ENCODE peak calls at places on chromosomes 2 and 18, in four cellular contexts. One of them, this sample, is unnamed.
A peak's percentile ranks its signal among the peaks of the same experiment; 100 is the strongest.

GRCh38 chr2:67394734-67395133 is 2.4 kb upstream of the ETAA1 start:
- DNase-seq in HCT116: no peak
- DNase-seq in breast epithelium: no peak
- DNase-seq in spleen: no peak
- DNase-seq in this sample: peak; percentile 67

GRCh38 chr18:46721331-46721730 is 35.5 kb downstream of the ST8SIA5 start:
- DNase-seq in HCT116: no peak
- DNase-seq in breast epithelium: no peak
- DNase-seq in spleen: no peak
- DNase-seq in this sample: no peak

GRCh38 chr2:124001681-124002080 is 23.4 kb upstream of the CNTNAP5 start:
- DNase-seq in HCT116: no peak
- DNase-seq in breast epithelium: no peak
- DNase-seq in spleen: no peak
- DNase-seq in this sample: no peak

GRCh38 chr18:5417342-5417741 is 121.8 kb upstream of the ZBTB14 start:
- DNase-seq in HCT116: no peak
- DNase-seq in breast epithelium: no peak
- DNase-seq in spleen: no peak
- DNase-seq in this sample: no peak

GRCh38 chr2:46983065-46983801 is 67.6 kb upstream of the MCFD2 start:
- DNase-seq in HCT116: no peak
- DNase-seq in breast epithelium: no peak
- DNase-seq in spleen: peak; percentile 89
- DNase-seq in this sample: peak; percentile 47

GRCh38 chr2:128475427-128476211 is 157.0 kb upstream of the HS6ST1 start:
- DNase-seq in HCT116: no peak
- DNase-seq in breast epithelium: no peak
- DNase-seq in spleen: no peak
- DNase-seq in this sample: no peak

GRCh38 chr18:59696311-59697235 is 650 bp downstream of the CCBE1 start:
- DNase-seq in HCT116: no peak
- DNase-seq in breast epithelium: no peak
- DNase-seq in spleen: no peak
- DNase-seq in this sample: no peak

GRCh38 chr18:78901923-78902794 is 77.5 kb upstream of the SALL3 start:
- DNase-seq in HCT116: no peak
- DNase-seq in breast epithelium: no peak
- DNase-seq in spleen: peak; percentile 43
- DNase-seq in this sample: no peak

GRCh38 chr2:98556634-98557033 is 51.7 kb downstream of the COA5 start:
- DNase-seq in HCT116: no peak
- DNase-seq in breast epithelium: no peak
- DNase-seq in spleen: peak; percentile 27
- DNase-seq in this sample: no peak

GRCh38 chr2:31406593-31407385 is 7.8 kb downstream of the XDH start:
- DNase-seq in HCT116: no peak
- DNase-seq in breast epithelium: no peak
- DNase-seq in spleen: no peak
- DNase-seq in this sample: no peak

GRCh38 chr2:105746177-105747080 is 1.7 kb downstream of the NCK2 start:
- DNase-seq in HCT116: no peak
- DNase-seq in breast epithelium: peak; percentile 77
- DNase-seq in spleen: peak; percentile 96
- DNase-seq in this sample: no peak

GRCh38 chr2:217657252-217657651 is 345.5 kb downstream of the TNS1 start:
- DNase-seq in HCT116: no peak
- DNase-seq in breast epithelium: no peak
- DNase-seq in spleen: no peak
- DNase-seq in this sample: no peak

GRCh38 chr18:57915848-57916596 is 112.9 kb upstream of the ATP8B1 start:
- DNase-seq in HCT116: no peak
- DNase-seq in breast epithelium: peak; percentile 32
- DNase-seq in spleen: no peak
- DNase-seq in this sample: no peak

GRCh38 chr2:120528051-120528692 is 182.2 kb downstream of the INHBB start:
- DNase-seq in HCT116: no peak
- DNase-seq in breast epithelium: no peak
- DNase-seq in spleen: peak; percentile 66
- DNase-seq in this sample: no peak

GRCh38 chr2:27025281-27025800 is 7.4 kb upstream of the TMEM214 start:
- DNase-seq in HCT116: no peak
- DNase-seq in breast epithelium: no peak
- DNase-seq in spleen: no peak
- DNase-seq in this sample: no peak

GRCh38 chr2:15042824-15043223 is 410.3 kb downstream of the LRATD1 start:
- DNase-seq in HCT116: no peak
- DNase-seq in breast epithelium: no peak
- DNase-seq in spleen: no peak
- DNase-seq in this sample: no peak

GRCh38 chr18:75697493-75697892 is 270.0 kb upstream of the SMIM21 start:
- DNase-seq in HCT116: no peak
- DNase-seq in breast epithelium: no peak
- DNase-seq in spleen: no peak
- DNase-seq in this sample: no peak

GRCh38 chr2:172311921-172312345 is 115.5 kb upstream of the ITGA6 start:
- DNase-seq in HCT116: no peak
- DNase-seq in breast epithelium: peak; percentile 24
- DNase-seq in spleen: no peak
- DNase-seq in this sample: peak; percentile 97
- TF ChIP-seq POLR2AphosphoS5 in HCT116: no peak
- TF ChIP-seq POLR2AphosphoS5 in breast epithelium: peak; percentile 86
- TF ChIP-seq POLR2AphosphoS5 in spleen: no peak
- TF ChIP-seq POLR2AphosphoS5 in this sample: peak; percentile 71

GRCh38 chr2:162318280-162319222 is at the start of gene IFIH1:
- DNase-seq in HCT116: peak; percentile 66
- DNase-seq in breast epithelium: peak; percentile 81
- DNase-seq in spleen: peak; percentile 91
- DNase-seq in this sample: peak; percentile 88
- TF ChIP-seq POLR2AphosphoS5 in HCT116: peak; percentile 40
- TF ChIP-seq POLR2AphosphoS5 in breast epithelium: peak; percentile 78
- TF ChIP-seq POLR2AphosphoS5 in spleen: peak; percentile 80
- TF ChIP-seq POLR2AphosphoS5 in this sample: no peak

GRCh38 chr2:159615936-159616733 is at the start of gene BAZ2B:
- DNase-seq in HCT116: peak; percentile 12
- DNase-seq in breast epithelium: peak; percentile 35
- DNase-seq in spleen: no peak
- DNase-seq in this sample: peak; percentile 88
- TF ChIP-seq POLR2AphosphoS5 in HCT116: no peak
- TF ChIP-seq POLR2AphosphoS5 in breast epithelium: peak; percentile 13
- TF ChIP-seq POLR2AphosphoS5 in spleen: peak; percentile 45
- TF ChIP-seq POLR2AphosphoS5 in this sample: peak; percentile 51

GRCh38 chr2:80112790-80113189 is 191.8 kb downstream of the LRRTM1 start:
- DNase-seq in HCT116: no peak
- DNase-seq in breast epithelium: no peak
- DNase-seq in spleen: no peak
- DNase-seq in this sample: no peak

DNA sequence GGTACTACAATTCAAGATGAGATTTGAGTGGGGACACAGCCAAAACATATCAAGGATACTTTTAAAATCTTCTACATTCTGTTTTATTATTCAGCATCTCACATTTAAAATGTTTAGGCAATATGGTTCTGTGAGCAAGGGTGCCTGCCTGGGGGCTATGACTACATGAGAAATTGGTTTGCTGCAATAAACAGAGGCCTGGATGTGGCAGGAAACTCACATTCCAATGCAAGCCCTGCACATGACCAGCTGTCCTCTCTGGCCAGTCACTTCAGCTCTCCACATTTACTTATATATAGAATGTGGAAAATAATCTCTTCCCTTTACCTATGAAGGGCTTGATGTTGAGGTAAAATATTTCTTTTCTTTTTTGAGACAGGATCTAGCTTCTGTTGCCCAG is 193.4 kb downstream of the LRRTM1 start:
- DNase-seq in HCT116: no peak
- DNase-seq in breast epithelium: no peak
- DNase-seq in spleen: no peak
- DNase-seq in this sample: no peak
- TF ChIP-seq POLR2AphosphoS5 in HCT116: no peak
- TF ChIP-seq POLR2AphosphoS5 in breast epithelium: no peak
- TF ChIP-seq POLR2AphosphoS5 in spleen: no peak
- TF ChIP-seq POLR2AphosphoS5 in this sample: no peak

DNA sequence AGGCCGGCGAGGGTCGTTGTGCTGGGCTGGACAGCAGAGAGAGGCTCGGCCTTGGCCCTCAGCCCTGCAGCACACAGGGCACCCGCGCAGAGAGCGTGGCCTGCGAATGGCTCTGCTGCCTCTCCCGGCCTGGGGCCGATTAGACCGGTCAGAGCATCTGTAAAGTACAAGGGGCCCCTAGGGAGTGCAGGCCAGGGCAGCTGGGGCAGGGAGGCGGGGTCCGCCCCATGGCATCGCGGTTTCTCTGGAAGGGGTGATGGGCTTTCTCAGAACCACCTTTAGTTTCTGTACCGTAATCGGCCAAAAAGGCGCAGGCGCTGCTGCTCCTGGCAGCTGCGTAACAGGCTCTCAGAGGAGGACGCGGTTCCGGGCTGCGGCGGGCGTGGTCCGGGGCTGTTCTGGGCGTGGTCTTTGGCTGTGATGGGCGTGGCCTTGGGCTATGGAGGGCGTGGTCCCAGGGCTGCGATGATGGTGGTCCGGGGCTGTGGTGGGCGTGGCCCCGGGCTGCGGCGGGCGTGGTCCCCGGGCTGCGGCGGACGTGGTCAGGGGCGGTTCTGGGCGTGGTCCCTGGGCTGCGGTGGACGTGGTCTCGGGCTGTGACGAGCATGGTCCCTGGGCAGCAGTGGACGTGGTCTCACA is 1.5 kb upstream of the GPR148 start:
- DNase-seq in HCT116: peak; percentile 52
- DNase-seq in breast epithelium: peak; percentile 67
- DNase-seq in spleen: peak; percentile 92
- DNase-seq in this sample: peak; percentile 72
- TF ChIP-seq POLR2AphosphoS5 in HCT116: peak; percentile 71
- TF ChIP-seq POLR2AphosphoS5 in breast epithelium: no peak
- TF ChIP-seq POLR2AphosphoS5 in spleen: peak; percentile 81
- TF ChIP-seq POLR2AphosphoS5 in this sample: peak; percentile 15

DNA sequence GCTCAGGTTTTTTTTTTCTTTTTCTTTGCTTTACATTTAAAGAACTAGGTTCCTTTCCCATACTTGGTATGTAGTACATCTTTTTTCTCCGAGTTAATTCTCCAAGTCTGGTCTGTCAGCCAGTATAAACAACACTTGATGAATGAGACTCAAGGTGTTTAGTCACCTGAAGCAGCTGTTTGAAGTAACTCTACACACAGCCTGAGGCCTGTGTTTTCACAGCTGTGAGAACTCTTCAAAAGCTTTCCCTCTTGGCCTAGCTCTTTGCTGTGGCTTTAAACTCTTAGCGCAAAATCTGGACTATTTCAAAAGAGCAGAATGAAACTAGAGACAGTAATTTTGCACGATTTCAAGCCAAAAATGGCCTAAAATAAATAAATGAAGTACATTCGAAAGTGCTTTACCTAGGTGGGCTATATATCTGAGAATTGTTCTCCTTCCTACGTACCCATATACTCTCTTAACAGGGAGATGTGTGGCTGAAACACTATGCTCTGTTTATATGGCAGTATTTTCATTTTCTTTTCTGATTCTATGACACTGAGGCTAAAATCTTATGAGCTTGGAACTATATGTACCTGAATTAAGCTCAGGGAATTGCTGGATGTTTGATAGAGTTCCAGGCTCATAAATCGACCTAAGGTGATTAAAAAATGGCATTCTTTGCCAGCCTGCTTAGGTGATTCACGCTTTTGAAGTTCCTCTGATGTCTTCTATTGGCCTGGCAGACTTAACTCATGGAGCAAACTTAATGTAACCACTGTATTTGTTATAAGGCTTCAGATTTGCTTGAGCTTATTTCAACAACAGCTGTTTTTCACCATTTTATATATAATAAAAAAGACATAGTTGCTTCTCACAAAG is 1044.1 kb upstream of the ZEB2 start:
- DNase-seq in HCT116: no peak
- DNase-seq in breast epithelium: no peak
- DNase-seq in spleen: no peak
- DNase-seq in this sample: peak; percentile 10
- TF ChIP-seq POLR2AphosphoS5 in HCT116: no peak
- TF ChIP-seq POLR2AphosphoS5 in breast epithelium: no peak
- TF ChIP-seq POLR2AphosphoS5 in spleen: no peak
- TF ChIP-seq POLR2AphosphoS5 in this sample: no peak

GRCh38 chr18:43780782-43781340 is 503.6 kb upstream of the SYT4 start:
- DNase-seq in HCT116: no peak
- DNase-seq in breast epithelium: no peak
- DNase-seq in spleen: no peak
- DNase-seq in this sample: no peak
- TF ChIP-seq POLR2AphosphoS5 in HCT116: no peak
- TF ChIP-seq POLR2AphosphoS5 in breast epithelium: no peak
- TF ChIP-seq POLR2AphosphoS5 in spleen: no peak
- TF ChIP-seq POLR2AphosphoS5 in this sample: no peak

GRCh38 chr2:189756311-189756710 is 6.3 kb downstream of the OSGEPL1 start:
- DNase-seq in HCT116: no peak
- DNase-seq in breast epithelium: no peak
- DNase-seq in spleen: no peak
- DNase-seq in this sample: no peak

GRCh38 chr2:189751080-189751658 is 11.4 kb downstream of the OSGEPL1 start:
- DNase-seq in HCT116: peak; percentile 15
- DNase-seq in breast epithelium: no peak
- DNase-seq in spleen: no peak
- DNase-seq in this sample: peak; percentile 40
- TF ChIP-seq POLR2AphosphoS5 in HCT116: no peak
- TF ChIP-seq POLR2AphosphoS5 in breast epithelium: no peak
- TF ChIP-seq POLR2AphosphoS5 in spleen: no peak
- TF ChIP-seq POLR2AphosphoS5 in this sample: no peak

GRCh38 chr2:42187886-42188285 is 18.7 kb downstream of the EML4 start:
- DNase-seq in HCT116: no peak
- DNase-seq in breast epithelium: no peak
- DNase-seq in spleen: no peak
- DNase-seq in this sample: no peak

GRCh38 chr2:42190191-42190590 is 21.0 kb downstream of the EML4 start:
- DNase-seq in HCT116: no peak
- DNase-seq in breast epithelium: no peak
- DNase-seq in spleen: no peak
- DNase-seq in this sample: no peak

GRCh38 chr2:42191285-42192009 is 22.3 kb downstream of the EML4 start:
- DNase-seq in HCT116: no peak
- DNase-seq in breast epithelium: no peak
- DNase-seq in spleen: no peak
- DNase-seq in this sample: no peak

GRCh38 chr2:42186945-42187632 is 17.9 kb downstream of the EML4 start:
- DNase-seq in HCT116: no peak
- DNase-seq in breast epithelium: no peak
- DNase-seq in spleen: no peak
- DNase-seq in this sample: no peak

DNA sequence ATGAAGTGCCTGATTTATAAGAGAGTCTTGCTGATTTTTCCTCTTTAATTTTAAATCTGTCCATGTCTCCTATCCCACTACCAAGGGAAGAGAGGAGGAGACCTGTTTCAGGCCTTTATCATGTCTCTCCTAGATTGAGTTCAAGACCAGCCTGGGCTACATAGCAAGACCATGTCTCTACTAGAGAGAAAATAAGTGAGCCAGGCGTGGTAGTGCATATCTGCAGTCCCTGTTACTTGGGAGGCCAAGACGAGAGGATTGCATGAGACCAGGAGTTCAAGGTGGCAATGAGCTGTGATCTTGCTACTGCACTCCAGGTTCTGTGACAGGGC is 20.0 kb downstream of the EML4 start:
- DNase-seq in HCT116: no peak
- DNase-seq in breast epithelium: no peak
- DNase-seq in spleen: no peak
- DNase-seq in this sample: no peak
- TF ChIP-seq POLR2AphosphoS5 in HCT116: no peak
- TF ChIP-seq POLR2AphosphoS5 in breast epithelium: no peak
- TF ChIP-seq POLR2AphosphoS5 in spleen: no peak
- TF ChIP-seq POLR2AphosphoS5 in this sample: no peak